ENCODE peak calls at places on chromosomes 13 and 19, in nine cellular contexts. Z, Y, G, A, B, J, S, V and C are unnamed samples.

GRCh38 chr19:53132231-53132991 is at the start of gene ZNF415:
- DNase-seq in B (peak), J (peak), G (no peak), Z (peak), Y (peak), V (peak), A (peak), S (peak), C (no peak)

GRCh38 chr13:106537521-106537920 is 2.1 kb upstream of the EFNB2 start:
- DNase-seq in G (no peak), Y (no peak), S (no peak), A (no peak), B (no peak), J (no peak), Z (no peak), V (no peak), C (no peak)

GRCh38 chr13:49220035-49220855 is at the start of gene MLNR:
- DNase-seq in B (no peak), J (no peak), V (peak), A (peak), Y (no peak), G (no peak), Z (no peak), S (no peak), C (no peak)

GRCh38 chr13:42275098-42275471 is 3.1 kb downstream of the AKAP11 start:
- DNase-seq in S (no peak), A (no peak), B (no peak), V (no peak), J (no peak), Z (no peak), G (no peak), Y (no peak), C (no peak)

GRCh38 chr13:73521291-73521626 is 462.5 kb downstream of the KLF5 start:
- DNase-seq in V (no peak), G (no peak), B (no peak), S (no peak), A (no peak), Y (no peak), J (peak), Z (no peak), C (no peak)

GRCh38 chr19:3465552-3465951 is 14.8 kb downstream of the SMIM24 start:
- DNase-seq in S (no peak), V (no peak), J (no peak), Z (no peak), G (no peak), A (no peak), Y (no peak), B (no peak), C (no peak)

GRCh38 chr13:92806215-92806614 is 420.4 kb upstream of the GPC6 start:
- DNase-seq in G (no peak), B (no peak), Z (no peak), Y (no peak), A (no peak), J (no peak), V (no peak), S (no peak), C (no peak)

GRCh38 chr13:110819203-110820014 is 95.5 kb downstream of the ANKRD10 start:
- DNase-seq in G (peak), J (peak), S (peak), A (peak), V (peak), Y (peak), Z (peak), B (peak), C (no peak)

GRCh38 chr13:81610613-81611012 is 1269.7 kb upstream of the SPRY2 start:
- DNase-seq in Y (no peak), Z (no peak), B (no peak), J (no peak), G (no peak), A (no peak), S (no peak), V (no peak), C (no peak)

GRCh38 chr19:38247126-38247525 is 9.0 kb downstream of the PPP1R14A start:
- DNase-seq in S (no peak), A (no peak), J (no peak), B (no peak), Y (no peak), Z (no peak), G (no peak), V (no peak), C (no peak)

GRCh38 chr19:50173144-50173543 is 10.1 kb upstream of the IZUMO2 start:
- DNase-seq in A (no peak), V (no peak), B (no peak), S (peak), Z (peak), G (no peak), J (peak), Y (no peak), C (no peak)

GRCh38 chr13:113509989-113510388 is 19.5 kb upstream of the DCUN1D2 start:
- DNase-seq in A (no peak), B (no peak), V (no peak), J (no peak), Z (no peak), S (no peak), Y (no peak), G (no peak), C (no peak)

GRCh38 chr19:8361921-8362793 is 1.8 kb upstream of the ANGPTL4 start:
- DNase-seq in Y (peak), Z (peak), B (peak), A (peak), S (peak), J (peak), V (peak), G (no peak), C (peak)

GRCh38 chr19:33271246-33272021 is 30.9 kb downstream of the CEBPA start:
- DNase-seq in A (no peak), S (no peak), G (no peak), B (no peak), Z (no peak), Y (no peak), V (no peak), J (no peak), C (no peak)

GRCh38 chr13:79880820-79881219 is 399.9 kb downstream of the NDFIP2 start:
- DNase-seq in V (no peak), Y (no peak), S (no peak), B (no peak), A (no peak), Z (no peak), J (no peak), G (peak), C (no peak)

GRCh38 chr13:108915095-108915633 is 285.8 kb downstream of the MYO16 start:
- DNase-seq in Y (no peak), J (no peak), S (no peak), Z (no peak), A (no peak), V (peak), B (no peak), G (no peak), C (no peak)

GRCh38 chr13:77375554-77375953 is 48.7 kb upstream of the MYCBP2 start:
- DNase-seq in A (no peak), Y (no peak), J (no peak), B (no peak), V (no peak), S (no peak), Z (no peak), G (no peak), C (no peak)

GRCh38 chr19:44587863-44588752 is 25.3 kb upstream of the IGSF23 start:
- DNase-seq in J (no peak), B (no peak), Z (no peak), V (no peak), A (no peak), G (peak), Y (no peak), S (no peak), C (no peak)

GRCh38 chr13:37065893-37066526 is 6.5 kb upstream of the SUPT20H start:
- DNase-seq in V (no peak), S (no peak), Z (no peak), A (peak), Y (no peak), B (no peak), G (no peak), J (no peak), C (no peak)

GRCh38 chr19:9126900-9127405 is at the start of gene OR7G3:
- DNase-seq in V (no peak), B (no peak), S (no peak), J (no peak), G (no peak), A (no peak), Z (no peak), Y (no peak), C (no peak)

GRCh38 chr13:87331178-87331577 is 340.0 kb upstream of the SLITRK5 start:
- DNase-seq in A (no peak), J (peak), G (no peak), V (no peak), S (no peak), B (no peak), Y (no peak), Z (no peak), C (no peak)

GRCh38 chr13:106103779-106104178 is 431.7 kb downstream of the EFNB2 start:
- DNase-seq in Y (no peak), B (no peak), Z (no peak), S (no peak), G (no peak), V (no peak), J (no peak), A (no peak), C (no peak)

GRCh38 chr13:113545931-113546516 is 38.5 kb upstream of the TFDP1 start:
- DNase-seq in A (peak), S (peak), G (no peak), J (no peak), Y (no peak), B (no peak), Z (no peak), V (peak), C (no peak)

GRCh38 chr13:50844181-50844875 is 836 bp upstream of the DLEU7 start:
- DNase-seq in Y (no peak), S (no peak), A (no peak), J (no peak), Z (no peak), G (no peak), V (no peak), B (no peak), C (no peak)

GRCh38 chr19:7505288-7505681 is 10.6 kb upstream of the ZNF358 start:
- DNase-seq in S (peak), J (no peak), G (no peak), A (no peak), Y (no peak), V (no peak), Z (no peak), B (no peak), C (no peak)

GRCh38 chr19:57583104-57583520 is 833 bp upstream of the ZIK1 start:
- DNase-seq in G (no peak), A (no peak), Y (no peak), V (no peak), S (no peak), J (no peak), Z (no peak), B (no peak), C (no peak)

GRCh38 chr19:57587529-57587928 is 3.6 kb downstream of the ZIK1 start:
- DNase-seq in J (no peak), B (no peak), S (no peak), Y (no peak), V (no peak), Z (no peak), G (no peak), A (no peak), C (no peak)

GRCh38 chr19:57578487-57579205 is at the start of gene ZNF416:
- DNase-seq in V (peak), G (peak), S (peak), Z (peak), B (peak), A (peak), J (peak), Y (peak), C (peak)

GRCh38 chr19:57583521-57584416 is at the start of gene ZIK1:
- DNase-seq in Y (peak), S (peak), Z (peak), V (peak), G (peak), J (peak), A (peak), B (peak), C (peak)
- TF ChIP-seq CTCF in Y (no peak), S (no peak), Z (no peak), V (no peak), G (no peak), J (peak), A (peak), B (no peak), C (peak)

DNA sequence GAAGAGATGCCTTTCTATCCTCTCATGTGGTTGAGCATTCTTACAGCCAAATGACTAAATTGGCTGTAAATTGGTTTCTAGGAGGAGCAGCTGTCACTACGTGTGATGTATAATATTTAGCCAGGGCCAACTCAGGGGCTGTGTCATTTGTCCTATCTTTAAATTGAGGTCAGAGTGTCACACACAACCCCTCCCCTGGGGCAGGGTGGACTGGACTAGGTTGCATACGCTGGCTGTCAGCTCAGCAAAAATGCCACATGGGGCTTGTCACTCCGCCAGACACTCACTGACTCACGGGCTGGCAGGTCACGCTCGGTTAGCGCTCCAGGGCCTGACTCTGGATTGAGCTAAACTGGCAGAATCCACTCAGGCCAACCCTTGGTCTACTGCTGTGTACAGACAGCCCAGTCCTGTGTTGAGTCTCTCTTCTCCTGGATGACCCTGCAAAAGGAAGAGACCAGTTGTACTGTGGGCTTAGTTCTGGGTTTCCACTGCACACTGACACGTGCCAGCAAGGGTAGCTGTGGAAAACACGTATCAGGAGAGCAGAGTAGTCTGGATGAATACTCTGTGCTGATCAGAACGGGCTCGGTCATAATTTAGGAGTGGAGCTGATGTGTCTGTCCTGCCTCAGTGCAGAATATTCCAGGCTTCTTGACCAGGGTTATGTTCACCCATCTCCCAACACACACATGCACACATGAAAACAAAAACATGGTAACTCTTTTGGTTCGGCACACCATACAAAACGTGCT is 29.1 kb downstream of the SHISA2 start:
- DNase-seq in B (peak), A (no peak), V (peak), S (no peak), Z (peak), G (no peak), J (peak), Y (no peak), C (no peak)
- TF ChIP-seq POLR2AphosphoS5 in B (no peak), A (no peak), V (no peak), S (no peak), Z (no peak), G (no peak), J (no peak), Y (no peak), C (no peak)

GRCh38 chr19:51746731-51747130 is 4.9 kb downstream of the FPR1 start:
- DNase-seq in B (no peak), V (no peak), J (no peak), Z (no peak), S (no peak), Y (no peak), A (no peak), G (no peak), C (no peak)

GRCh38 chr19:51751655-51752054 is at the start of gene FPR1:
- DNase-seq in A (no peak), Z (no peak), S (no peak), Y (no peak), V (no peak), G (peak), J (no peak), B (no peak), C (no peak)

GRCh38 chr19:51754106-51754505 is 2.4 kb upstream of the FPR1 start:
- DNase-seq in A (no peak), Z (no peak), B (no peak), G (peak), V (no peak), Y (no peak), J (no peak), S (no peak), C (no peak)

GRCh38 chr19:51750381-51751124 is 1.1 kb downstream of the FPR1 start:
- DNase-seq in S (no peak), A (no peak), J (no peak), V (no peak), Z (no peak), B (no peak), G (no peak), Y (no peak), C (no peak)

GRCh38 chr19:51749979-51750378 is 1.7 kb downstream of the FPR1 start:
- DNase-seq in V (no peak), G (no peak), S (no peak), Z (no peak), B (no peak), J (no peak), A (no peak), Y (no peak), C (no peak)
- TF ChIP-seq CTCF in V (no peak), G (no peak), S (no peak), Z (no peak), B (no peak), J (no peak), A (no peak), Y (no peak), C (no peak)

GRCh38 chr19:1507763-1508506 is 4.9 kb downstream of the ADAMTSL5 start:
- DNase-seq in Z (peak), J (peak), S (peak), Y (peak), B (peak), G (peak), V (peak), A (peak), C (peak)
- TF ChIP-seq POLR2AphosphoS5 in Z (no peak), J (peak), S (no peak), Y (peak), B (no peak), G (no peak), V (peak), A (peak), C (peak)

GRCh38 chr19:46489445-46490272 is 6.0 kb downstream of the PNMA8B start:
- DNase-seq in V (peak), S (peak), G (no peak), J (no peak), A (peak), Y (peak), Z (peak), B (peak), C (no peak)
- TF ChIP-seq CTCF in V (no peak), S (peak), G (no peak), J (no peak), A (peak), Y (peak), Z (no peak), B (no peak), C (peak)

GRCh38 chr19:2061936-2062729 is 11.1 kb upstream of the MKNK2 start:
- DNase-seq in A (peak), V (no peak), Y (no peak), S (no peak), Z (no peak), B (peak), G (no peak), J (no peak), C (no peak)
- TF ChIP-seq POLR2AphosphoS5 in A (no peak), V (no peak), Y (no peak), S (no peak), Z (no peak), B (no peak), G (peak), J (no peak), C (no peak)

DNA sequence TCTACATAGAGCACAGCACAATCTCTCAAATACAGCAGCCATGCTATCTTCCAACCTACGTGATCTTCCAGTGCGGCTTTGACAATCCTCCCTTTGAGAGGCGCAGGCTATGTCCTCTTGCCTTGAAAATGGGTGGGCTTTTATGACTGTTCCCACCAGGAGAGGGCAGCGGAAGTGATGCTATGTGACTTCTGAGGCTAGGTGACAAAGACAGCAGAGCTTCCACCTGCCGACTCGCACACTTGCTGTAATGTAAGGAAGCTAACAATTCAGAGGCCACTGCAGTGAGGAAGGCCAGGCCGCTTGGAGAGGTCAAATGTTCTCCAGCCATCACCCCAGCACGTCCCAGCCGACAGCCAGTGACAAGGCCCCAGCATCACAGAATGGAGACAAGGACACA is 65.8 kb downstream of the MRPL57 start:
- DNase-seq in S (no peak), J (no peak), V (peak), A (no peak), Z (no peak), G (no peak), B (no peak), Y (no peak), C (peak)
- TF ChIP-seq CTCF in S (no peak), J (no peak), V (peak), A (no peak), Z (no peak), G (no peak), B (no peak), Y (no peak), C (no peak)

GRCh38 chr19:16951529-16951928 is 62.7 kb downstream of the F2RL3 start:
- DNase-seq in Z (no peak), S (no peak), Y (no peak), A (no peak), V (no peak), J (peak), G (no peak), B (no peak), C (no peak)
- TF ChIP-seq POLR2AphosphoS5 in Z (no peak), S (no peak), Y (no peak), A (no peak), V (no peak), J (no peak), G (no peak), B (no peak), C (no peak)